ENCODE peak calls at places on chromosomes 4 and X, in nine cellular contexts. L is OCI-LY7, T is ascending aorta, C is small intestine, I is mucosa of descending colon, D is heart left ventricle, H is sigmoid colon, B is lung, S is fibroblast of lung. P is an unnamed sample.
A peak's percentile ranks its signal among the peaks of the same experiment; 100 is the strongest.

GRCh38 chrX:41526925-41527324 is 79.8 kb downstream of the NYX start:
- DNase-seq in L (no peak), T (no peak), C (no peak), I (no peak), D (no peak), H (no peak), B (no peak), S (no peak), P (no peak)

GRCh38 chr4:128288689-128289106 is 1.1 kb upstream of the PGRMC2 start:
- DNase-seq in L (peak; percentile 49), T (no peak), C (peak; percentile 86), I (peak; percentile 62), D (no peak), H (no peak), B (no peak), S (peak; percentile 51), P (no peak)

GRCh38 chr4:31647776-31648175 is 927.6 kb downstream of the PCDH7 start:
- DNase-seq in L (no peak), T (no peak), C (no peak), I (no peak), D (no peak), H (no peak), B (no peak), S (no peak), P (no peak)

GRCh38 chr4:119138046-119138445 is 2.4 kb downstream of the MYOZ2 start:
- DNase-seq in L (no peak), T (no peak), C (no peak), I (no peak), D (no peak), H (no peak), B (no peak), S (no peak), P (no peak)

GRCh38 chr4:150224896-150225591 is 146.8 kb downstream of the DCLK2 start:
- DNase-seq in L (no peak), T (no peak), C (no peak), I (no peak), D (no peak), H (no peak), B (no peak), S (peak; percentile 93), P (no peak)

GRCh38 chrX:120309873-120310730 is 1.2 kb downstream of the TMEM255A start:
- DNase-seq in L (no peak), T (no peak), C (no peak), I (no peak), D (no peak), H (no peak), B (no peak), S (no peak), P (no peak)

GRCh38 chrX:104270916-104271512 is 16.3 kb upstream of the ESX1 start:
- DNase-seq in L (peak; percentile 1), T (no peak), C (peak; percentile 27), I (peak; percentile 42), D (peak; percentile 61), H (no peak), B (no peak), S (peak; percentile 41), P (no peak)

GRCh38 chr4:25759101-25759500 is 103.5 kb downstream of the SLC34A2 start:
- DNase-seq in L (no peak), T (no peak), C (no peak), I (no peak), D (no peak), H (no peak), B (no peak), S (no peak), P (no peak)

DNA sequence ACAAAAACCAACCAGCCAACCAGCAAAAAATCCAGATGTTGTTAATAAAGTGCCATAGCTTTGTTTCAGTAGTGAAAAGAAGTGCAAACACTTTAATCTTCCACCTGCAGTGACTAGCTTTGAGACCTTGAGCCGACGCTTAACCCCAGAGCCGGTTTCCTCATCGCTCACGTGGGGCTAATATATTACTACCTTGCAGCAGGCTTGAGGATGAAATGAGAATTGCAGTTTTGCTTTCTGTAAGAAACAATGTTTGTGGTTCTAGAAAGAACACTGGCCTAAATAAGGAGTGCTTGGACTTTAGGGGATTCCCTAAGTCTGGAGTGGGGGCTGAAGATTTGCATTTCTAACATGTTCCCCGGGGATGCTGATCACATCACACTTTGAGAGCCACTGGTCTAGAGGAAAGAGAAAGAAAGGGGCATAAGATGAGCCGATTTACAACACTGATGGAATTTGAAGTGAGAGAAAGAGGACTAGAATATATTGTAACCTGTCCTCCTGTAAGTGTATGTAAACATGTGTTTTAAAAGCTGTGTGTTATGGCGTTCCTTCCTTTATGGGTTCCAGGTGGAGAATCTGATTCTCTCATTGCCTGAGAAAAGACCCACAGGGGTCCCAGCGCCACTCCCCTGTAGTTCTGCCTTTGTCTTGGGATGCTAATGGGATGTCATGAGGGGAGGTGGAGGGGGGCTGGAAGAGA is 1.4 kb downstream of the FGF2 start:
- DNase-seq in L (peak; percentile 39), T (no peak), C (peak; percentile 48), I (peak; percentile 42), D (no peak), H (peak; percentile 82), B (no peak), S (peak; percentile 74), P (peak; percentile 77)
- H3K36me3 ChIP-seq in L (no peaks in the 10 kb centered on the region), T (no peaks in the 10 kb centered on the region), C (no peaks in the 10 kb centered on the region), I (no peaks in the 10 kb centered on the region), D (no peaks in the 10 kb centered on the region), H (no peaks in the 10 kb centered on the region), B (no peaks in the 10 kb centered on the region), S (no peaks in the 10 kb centered on the region), P (peaks cover 9% of the 10 kb centered on the region)

GRCh38 chr4:158824425-158825274 is 55.8 kb downstream of the FNIP2 start:
- DNase-seq in L (no peak), T (no peak), C (no peak), I (no peak), D (no peak), H (no peak), B (no peak), S (peak; percentile 21), P (no peak)

GRCh38 chr4:158827475-158828085 is 58.8 kb downstream of the FNIP2 start:
- DNase-seq in L (no peak), T (no peak), C (no peak), I (no peak), D (no peak), H (no peak), B (peak; percentile 58), S (no peak), P (no peak)

GRCh38 chr4:158825443-158826036 is 56.7 kb downstream of the FNIP2 start:
- DNase-seq in L (no peak), T (no peak), C (peak; percentile 43), I (no peak), D (no peak), H (no peak), B (no peak), S (no peak), P (no peak)

GRCh38 chr4:158826057-158826456 is 57.2 kb downstream of the FNIP2 start:
- DNase-seq in L (no peak), T (no peak), C (peak; percentile 20), I (no peak), D (no peak), H (no peak), B (no peak), S (no peak), P (no peak)

DNA sequence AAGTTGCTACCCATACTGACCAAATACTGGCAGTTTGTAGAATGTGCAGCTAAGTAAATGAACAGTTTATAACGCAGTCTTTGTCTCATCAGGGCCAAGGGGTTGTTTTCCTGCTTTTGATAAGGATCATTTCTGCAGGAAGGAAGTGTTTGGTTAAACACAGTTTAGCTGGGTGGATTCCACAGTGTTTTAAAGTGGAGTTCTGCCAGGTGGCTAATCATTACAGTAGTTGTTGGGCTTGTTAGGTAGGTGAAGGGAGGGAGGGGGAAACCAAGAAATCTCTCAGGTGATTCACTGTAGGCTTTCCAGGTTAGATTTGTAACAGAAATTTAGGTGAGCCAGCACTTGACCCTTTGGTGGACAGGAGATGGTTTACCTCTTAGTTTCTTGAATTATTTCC is 58.1 kb downstream of the FNIP2 start:
- DNase-seq in L (no peak), T (no peak), C (peak; percentile 77), I (peak; percentile 87), D (no peak), H (no peak), B (peak; percentile 64), S (no peak), P (no peak)
- H3K4me1 ChIP-seq in L (no peaks in the 10 kb centered on the region), T (peaks cover 14% of the 10 kb centered on the region), C (peaks cover 13% of the 10 kb centered on the region), I (peaks cover 54% of the 10 kb centered on the region), D (peaks cover 62% of the 10 kb centered on the region), H (peaks cover 44% of the 10 kb centered on the region), B (peaks cover 39% of the 10 kb centered on the region), S (peaks cover 7% of the 10 kb centered on the region), P (no peaks in the 10 kb centered on the region)

DNA sequence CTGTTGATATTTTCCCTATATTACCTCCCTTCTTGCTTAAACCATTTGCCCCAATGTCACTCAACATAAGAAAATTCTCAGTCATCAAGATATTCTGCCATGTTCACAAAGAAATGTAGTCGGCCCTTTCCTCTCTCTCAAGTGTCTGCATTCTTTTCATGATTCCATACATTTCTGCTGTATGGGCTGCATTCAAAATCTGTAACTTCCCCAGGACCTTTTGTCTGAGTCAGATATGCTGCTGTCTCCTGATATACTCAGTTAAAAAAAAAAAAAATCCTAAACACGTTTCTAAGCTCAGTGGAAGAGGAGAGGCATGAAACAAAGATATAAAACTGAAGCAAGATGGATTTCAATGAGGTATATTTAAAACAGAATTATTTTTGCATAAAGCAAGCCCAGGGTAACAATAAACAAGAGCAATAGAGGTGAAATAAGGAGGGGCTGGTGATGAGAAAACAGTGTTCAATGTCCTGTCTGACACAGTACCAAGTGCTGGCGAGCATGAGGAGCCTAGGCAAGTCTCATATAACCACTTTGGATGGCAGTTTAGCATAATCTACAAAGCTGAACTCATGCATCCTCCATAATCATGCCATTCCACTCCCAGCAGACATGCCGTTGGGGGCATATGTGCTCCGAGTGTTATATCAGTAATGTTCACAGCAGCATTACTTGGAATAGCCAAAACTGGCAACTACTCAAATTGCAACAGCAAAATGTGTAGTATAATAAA is 76.8 kb downstream of the MANBA start:
- DNase-seq in L (no peak), T (no peak), C (no peak), I (no peak), D (no peak), H (no peak), B (no peak), S (no peak), P (no peak)
- H3K36me3 ChIP-seq in L (peaks cover 16% of the 10 kb centered on the region), T (no peaks in the 10 kb centered on the region), C (peaks cover 5% of the 10 kb centered on the region), I (no peaks in the 10 kb centered on the region), D (no peaks in the 10 kb centered on the region), H (peaks cover 18% of the 10 kb centered on the region), B (peaks cover 3% of the 10 kb centered on the region), S (no peaks in the 10 kb centered on the region), P (no peaks in the 10 kb centered on the region)

GRCh38 chr4:168645933-168646768 is 149.3 kb downstream of the PALLD start:
- DNase-seq in L (no peak), T (no peak), C (no peak), I (no peak), D (peak; percentile 75), H (no peak), B (no peak), S (no peak), P (no peak)

GRCh38 chr4:168647976-168648375 is 151.1 kb downstream of the PALLD start:
- DNase-seq in L (no peak), T (no peak), C (no peak), I (no peak), D (no peak), H (no peak), B (no peak), S (no peak), P (no peak)

GRCh38 chr4:168651374-168651773 is 154.5 kb downstream of the PALLD start:
- DNase-seq in L (no peak), T (no peak), C (no peak), I (no peak), D (no peak), H (no peak), B (no peak), S (no peak), P (no peak)

GRCh38 chr4:168648929-168649328 is 152.1 kb downstream of the PALLD start:
- DNase-seq in L (no peak), T (no peak), C (no peak), I (no peak), D (no peak), H (no peak), B (no peak), S (no peak), P (no peak)

GRCh38 chr4:168648494-168648893 is 151.6 kb downstream of the PALLD start:
- DNase-seq in L (no peak), T (no peak), C (no peak), I (no peak), D (no peak), H (no peak), B (no peak), S (no peak), P (no peak)
- H3K4me1 ChIP-seq in L (no peaks in the 10 kb centered on the region), T (no peaks in the 10 kb centered on the region), C (no peaks in the 10 kb centered on the region), I (no peaks in the 10 kb centered on the region), D (peaks cover 38% of the 10 kb centered on the region), H (peaks cover 18% of the 10 kb centered on the region), B (peaks cover 9% of the 10 kb centered on the region), S (no peaks in the 10 kb centered on the region), P (no peaks in the 10 kb centered on the region)